ENCODE peak calls at places on chromosomes 11 and 22, in seven cellular contexts. U is fibroblast of lung; C is PC-9; L is MM.1S; M is CD8-positive, alpha-beta memory T cell; F is Panc1; R is right lobe of liver. V is an unnamed sample.
A peak's percentile ranks its signal among the peaks of the same experiment; 100 is the strongest.

GRCh38 chr22:20533879-20534265 is 26.5 kb downstream of the MED15 start:
- DNase-seq in C (no peak), M (no peak), U (no peak), F (no peak), L (no peak), R (no peak), V (no peak)

GRCh38 chr11:786235-787083 is 3.4 kb downstream of the CEND1 start:
- DNase-seq in R (no peak), C (no peak), L (no peak), F (no peak), U (no peak), M (no peak), V (no peak)

GRCh38 chr11:62500066-62501035 is 46.3 kb downstream of the AHNAK start:
- DNase-seq in C (peak; percentile 74), L (no peak), M (no peak), R (no peak), U (no peak), F (no peak), V (no peak)

GRCh38 chr22:48782326-48782725 is 1045.3 kb downstream of the BRD1 start:
- DNase-seq in L (no peak), R (no peak), M (no peak), F (no peak), U (no peak), C (no peak), V (no peak)

GRCh38 chr11:12287009-12287373 is 90.4 kb upstream of the PARVA start:
- DNase-seq in U (peak; percentile 98), C (peak; percentile 54), M (no peak), R (no peak), L (no peak), F (peak; percentile 47), V (no peak)

GRCh38 chr22:43948836-43949235 is 6.4 kb upstream of the SAMM50 start:
- DNase-seq in R (no peak), L (no peak), M (no peak), C (no peak), U (no peak), F (no peak), V (no peak)

GRCh38 chr11:18243783-18244362 is 4.6 kb downstream of the SAA2 start:
- DNase-seq in M (peak; percentile 34), U (peak; percentile 56), R (no peak), C (peak; percentile 66), F (peak; percentile 54), L (peak; percentile 68), V (no peak)

GRCh38 chr11:77064648-77065217 is 2.0 kb upstream of the CAPN5 start:
- DNase-seq in M (no peak), U (no peak), L (no peak), C (no peak), R (no peak), F (no peak), V (no peak)

GRCh38 chr11:71340076-71340606 is 87.8 kb upstream of the SHANK2 start:
- DNase-seq in L (no peak), U (no peak), C (no peak), R (no peak), F (no peak), M (no peak), V (no peak)

GRCh38 chr11:61486779-61487178 is 21.8 kb upstream of the LRRC10B start:
- DNase-seq in C (peak; percentile 65), M (no peak), U (no peak), R (no peak), L (no peak), F (no peak), V (no peak)

GRCh38 chr11:72814139-72814830 is at the start of gene ATG16L2:
- DNase-seq in F (peak; percentile 30), U (peak; percentile 82), C (peak; percentile 93), M (peak; percentile 93), L (peak; percentile 89), R (peak; percentile 92), V (peak; percentile 80)

GRCh38 chr22:23832226-23833016 is 6.4 kb downstream of the DERL3 start:
- DNase-seq in C (no peak), U (no peak), L (no peak), R (peak; percentile 10), F (no peak), M (no peak), V (no peak)
- H3K27ac ChIP-seq in C (no peak overlapping the region), U (no peak overlapping the region), L (no peak overlapping the region), R (no peak overlapping the region), F (no peak overlapping the region), M (no peak overlapping the region), V (no peak overlapping the region)

GRCh38 chr11:2899080-2899783 is 13.7 kb upstream of the CDKN1C start:
- DNase-seq in L (no peak), M (no peak), R (peak; percentile 57), U (no peak), C (no peak), F (no peak), V (no peak)
- H3K27ac ChIP-seq in L (peak overlapping the region; percentile 33), M (no peak overlapping the region), R (peak overlapping the region; percentile 69), U (peak overlapping the region; percentile 57), C (peak overlapping the region; percentile 6), F (peak overlapping the region; percentile 62), V (no peak overlapping the region)

DNA sequence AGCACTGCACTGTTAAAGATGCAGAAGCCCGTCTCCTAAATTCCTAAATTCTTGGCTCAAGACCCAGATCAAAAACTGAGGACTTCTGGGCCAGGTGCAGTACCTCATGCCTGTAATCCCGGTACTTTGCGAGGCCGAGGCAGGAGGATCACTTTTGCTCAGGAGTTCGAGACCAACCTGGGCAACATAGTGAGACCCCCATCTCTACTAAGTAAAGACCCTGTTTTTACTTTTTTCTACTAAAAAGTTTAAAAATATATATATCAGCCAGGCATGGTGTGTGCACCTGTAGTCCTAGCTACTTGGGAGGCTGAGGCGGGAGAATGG is 29.7 kb downstream of the PDGFB start:
- DNase-seq in R (no peak), L (no peak), F (no peak), M (no peak), U (no peak), C (no peak), V (no peak)
- H3K27ac ChIP-seq in R (no peak overlapping the region), L (no peak overlapping the region), F (peak overlapping the region; percentile 91), M (no peak overlapping the region), U (no peak overlapping the region), C (peak overlapping the region; percentile 87), V (no peak overlapping the region)

DNA sequence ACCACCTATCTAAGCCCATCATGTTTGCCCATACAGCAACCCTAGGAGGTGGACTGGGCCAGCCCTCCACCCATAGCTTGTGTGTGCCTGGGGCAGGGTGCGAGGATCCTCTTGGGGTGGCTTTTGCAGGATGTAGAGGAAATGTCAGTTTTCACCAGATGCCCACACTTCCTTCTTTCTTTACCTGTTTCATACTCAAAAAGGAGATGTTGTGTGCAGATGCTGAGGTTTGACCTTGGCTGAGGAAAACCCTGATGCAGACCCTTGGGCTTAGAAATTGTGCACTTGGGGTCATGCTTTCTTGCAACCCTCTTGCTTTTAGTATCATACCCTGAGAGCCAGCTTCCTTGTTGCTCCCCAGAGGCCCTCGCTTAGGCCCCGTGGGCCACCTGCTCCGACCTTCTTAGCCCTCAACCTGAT is 2.2 kb downstream of the HTR3A start:
- DNase-seq in R (no peak), L (no peak), F (no peak), U (no peak), C (no peak), M (no peak), V (no peak)
- H3K27ac ChIP-seq in R (no peak overlapping the region), L (no peak overlapping the region), F (no peak overlapping the region), U (no peak overlapping the region), C (no peak overlapping the region), M (no peak overlapping the region), V (no peak overlapping the region)

V was measured in caudate nucleus.